ENCODE peak calls at places on chromosomes 2 and 18, in six cellular contexts. Q is NCI-H524 treated with DMSO at 0.1 percent for 48 hours; C is bronchial epithelial cell; S is NCI-H1092; Y is sciatic nerve; X is effector CD4-positive, alpha-beta T cell. A is an unnamed sample.
A peak's percentile ranks its signal among the peaks of the same experiment; 100 is the strongest.

GRCh38 chr2:128635361-128635900 is 316.8 kb upstream of the HS6ST1 start:
- DNase-seq in Q (no peak), C (no peak), S (no peak), Y (no peak), X (no peak), A (peak; percentile 62)

GRCh38 chr2:53021285-53021684 is 746.3 kb upstream of the CHAC2 start:
- DNase-seq in Q (no peak), C (peak; percentile 39), S (no peak), Y (no peak), X (no peak), A (no peak)

GRCh38 chr2:29920631-29921559 is 491 bp downstream of the ALK start:
- DNase-seq in Q (no peak), C (no peak), S (no peak), Y (peak; percentile 60), X (no peak), A (no peak)

GRCh38 chr2:229818230-229818629 is 103.6 kb downstream of the TRIP12 start:
- DNase-seq in Q (no peak), C (no peak), S (no peak), Y (no peak), X (no peak), A (no peak)

GRCh38 chr2:81163583-81163982 is 859.0 kb upstream of the LRRTM1 start:
- DNase-seq in Q (no peak), C (no peak), S (no peak), Y (no peak), X (no peak), A (no peak)

GRCh38 chr2:149486664-149487063 is 100.9 kb downstream of the MMADHC start:
- DNase-seq in Q (no peak), C (no peak), S (no peak), Y (no peak), X (no peak), A (no peak)

GRCh38 chr2:1605102-1605501 is 139.2 kb downstream of the PXDN start:
- DNase-seq in Q (no peak), C (no peak), S (no peak), Y (no peak), X (no peak), A (no peak)

GRCh38 chr18:76720683-76721082 is 101.7 kb upstream of the ZNF236 start:
- DNase-seq in Q (no peak), C (no peak), S (no peak), Y (no peak), X (no peak), A (no peak)

GRCh38 chr18:79782566-79783308 is 15.0 kb upstream of the KCNG2 start:
- DNase-seq in Q (no peak), C (no peak), S (peak; percentile 41), Y (peak; percentile 47), X (no peak), A (peak; percentile 85)

GRCh38 chr2:15827001-15827400 is 113.3 kb upstream of the MYCN start:
- DNase-seq in Q (no peak), C (no peak), S (no peak), Y (no peak), X (no peak), A (no peak)

GRCh38 chr2:127410871-127411396 is 7.3 kb upstream of the PROC start:
- DNase-seq in Q (no peak), C (peak; percentile 58), S (no peak), Y (no peak), X (no peak), A (no peak)

GRCh38 chr2:98469862-98470544 is 25.3 kb downstream of the INPP4A start:
- DNase-seq in Q (no peak), C (no peak), S (no peak), Y (no peak), X (no peak), A (no peak)

GRCh38 chr2:20515293-20516220 is 68.7 kb downstream of the RHOB start:
- DNase-seq in Q (no peak), C (no peak), S (no peak), Y (peak; percentile 50), X (no peak), A (no peak)

GRCh38 chr2:133561045-133561852 is 7.0 kb downstream of the NCKAP5 start:
- DNase-seq in Q (no peak), C (peak; percentile 70), S (peak; percentile 22), Y (no peak), X (no peak), A (no peak)

GRCh38 chr2:146323564-146323963 is 1521.3 kb upstream of the ACVR2A start:
- DNase-seq in Q (no peak), C (peak; percentile 30), S (no peak), Y (no peak), X (no peak), A (no peak)

GRCh38 chr2:69667805-69668382 is 24.4 kb upstream of the AAK1 start:
- DNase-seq in Q (no peak), C (peak; percentile 97), S (no peak), Y (no peak), X (no peak), A (no peak)

GRCh38 chr18:23958036-23958435 is 56.5 kb upstream of the TTC39C start:
- DNase-seq in Q (no peak), C (no peak), S (peak; percentile 81), Y (peak; percentile 73), X (no peak), A (no peak)

GRCh38 chr2:111983478-111984212 is 71.4 kb upstream of the TMEM87B start:
- DNase-seq in Q (no peak), C (no peak), S (no peak), Y (no peak), X (no peak), A (no peak)

GRCh38 chr2:23545811-23546210 is 160.8 kb downstream of the KLHL29 start:
- DNase-seq in Q (peak; percentile 55), C (no peak), S (peak; percentile 53), Y (no peak), X (no peak), A (no peak)

GRCh38 chr2:11669454-11670291 is at the start of gene NTSR2:
- DNase-seq in Q (no peak), C (peak; percentile 17), S (no peak), Y (peak; percentile 64), X (no peak), A (peak; percentile 84)

GRCh38 chr2:152499411-152499810 is 164.4 kb downstream of the FMNL2 start:
- DNase-seq in Q (no peak), C (no peak), S (no peak), Y (no peak), X (no peak), A (no peak)

GRCh38 chr2:105803337-105803736 is 58.6 kb downstream of the NCK2 start:
- DNase-seq in Q (no peak), C (peak; percentile 22), S (no peak), Y (no peak), X (no peak), A (no peak)

GRCh38 chr18:9994701-9995100 is 80.9 kb downstream of the VAPA start:
- DNase-seq in Q (no peak), C (no peak), S (no peak), Y (no peak), X (no peak), A (peak; percentile 59)

GRCh38 chr2:9203006-9203405 is 3.6 kb upstream of the ASAP2 start:
- DNase-seq in Q (no peak), C (no peak), S (no peak), Y (no peak), X (no peak), A (no peak)

GRCh38 chr18:55918449-55918848 is 330.5 kb upstream of the TCF4 start:
- DNase-seq in Q (no peak), C (no peak), S (no peak), Y (no peak), X (no peak), A (no peak)

GRCh38 chr2:48059975-48060374 is 153.7 kb upstream of the FBXO11 start:
- DNase-seq in Q (no peak), C (no peak), S (no peak), Y (no peak), X (no peak), A (no peak)

GRCh38 chr2:170377469-170378207 is 199.7 kb downstream of the MYO3B start:
- DNase-seq in Q (no peak), C (no peak), S (no peak), Y (no peak), X (no peak), A (no peak)

GRCh38 chr2:12717988-12718661 is 1.4 kb downstream of the TRIB2 start:
- DNase-seq in Q (no peak), C (peak; percentile 29), S (peak; percentile 16), Y (no peak), X (peak; percentile 10), A (no peak)

GRCh38 chr2:11099122-11100065 is 55.9 kb upstream of the SLC66A3 start:
- DNase-seq in Q (no peak), C (no peak), S (no peak), Y (no peak), X (no peak), A (peak; percentile 49)

GRCh38 chr18:21134895-21135294 is 23.3 kb upstream of the ROCK1 start:
- DNase-seq in Q (no peak), C (peak; percentile 43), S (no peak), Y (no peak), X (no peak), A (no peak)

GRCh38 chr2:221480251-221480650 is 91.9 kb downstream of the EPHA4 start:
- DNase-seq in Q (no peak), C (no peak), S (no peak), Y (no peak), X (no peak), A (no peak)

GRCh38 chr2:239496700-239497099 is 95.9 kb upstream of the HDAC4 start:
- DNase-seq in Q (no peak), C (no peak), S (no peak), Y (no peak), X (no peak), A (no peak)

GRCh38 chr2:195396479-195396878 is 260.5 kb upstream of the SLC39A10 start:
- DNase-seq in Q (no peak), C (no peak), S (no peak), Y (no peak), X (no peak), A (no peak)

GRCh38 chr2:137947032-137947713 is 17.1 kb upstream of the HNMT start:
- DNase-seq in Q (no peak), C (no peak), S (no peak), Y (no peak), X (no peak), A (no peak)

GRCh38 chr2:204696124-204696523 is 150.8 kb downstream of the PARD3B start:
- DNase-seq in Q (no peak), C (no peak), S (no peak), Y (no peak), X (no peak), A (no peak)

GRCh38 chr2:136378712-136379595 is 261.0 kb upstream of the CXCR4 start:
- DNase-seq in Q (peak; percentile 33), C (peak; percentile 53), S (peak; percentile 26), Y (peak; percentile 68), X (peak; percentile 73), A (no peak)

A was measured in mesenteric fat pad.